ENCODE peak calls at places on chromosomes 5 and 9, in six cellular contexts. Z, I, F, T, C and M are unnamed samples.

GRCh38 chr5:82728931-82729717 is 348.1 kb downstream of the TMEM167A start:
- DNase-seq in F (no peak), T (no peak), I (no peak), C (peak; percentile 13), Z (no peak), M (no peak)

GRCh38 chr5:15594922-15595568 is 95.1 kb downstream of the FBXL7 start:
- DNase-seq in T (no peak), F (no peak), I (no peak), C (no peak), Z (no peak), M (no peak)

GRCh38 chr5:7422262-7422661 is 26.3 kb downstream of the ADCY2 start:
- DNase-seq in I (no peak), C (no peak), Z (no peak), F (peak; percentile 69), T (no peak), M (no peak)

GRCh38 chr5:77993141-77993540 is 217.0 kb upstream of the TBCA start:
- DNase-seq in I (no peak), F (no peak), C (no peak), T (no peak), Z (no peak), M (no peak)

GRCh38 chr9:124594215-124594614 is 87.0 kb upstream of the NR5A1 start:
- DNase-seq in T (no peak), I (no peak), Z (no peak), C (no peak), F (no peak), M (no peak)

GRCh38 chr9:113562653-113563381 is 99.3 kb downstream of the RGS3 start:
- DNase-seq in C (no peak), F (no peak), Z (no peak), T (no peak), I (no peak), M (no peak)

GRCh38 chr9:27491164-27491563 is 32.9 kb upstream of the IFNK start:
- DNase-seq in I (no peak), C (no peak), Z (no peak), T (no peak), F (peak; percentile 20), M (no peak)

GRCh38 chr9:135087489-135087791 is at the start of gene OLFM1:
- DNase-seq in Z (peak; percentile 68), T (peak; percentile 32), I (peak; percentile 26), F (peak; percentile 79), C (peak; percentile 75), M (peak; percentile 48)

GRCh38 chr9:13791816-13792215 is 512.3 kb upstream of the MPDZ start:
- DNase-seq in Z (peak; percentile 59), I (no peak), C (peak; percentile 23), T (no peak), F (no peak), M (no peak)

GRCh38 chr5:59098743-59099142 is 515.9 kb downstream of the RAB3C start:
- DNase-seq in Z (no peak), C (no peak), T (no peak), I (no peak), F (no peak), M (no peak)

GRCh38 chr9:3385871-3386270 is 139.9 kb downstream of the RFX3 start:
- DNase-seq in C (no peak), T (peak; percentile 39), Z (no peak), I (no peak), F (no peak), M (no peak)

GRCh38 chr5:89293849-89294248 is 410.9 kb upstream of the MEF2C start:
- DNase-seq in T (no peak), C (no peak), Z (no peak), I (no peak), F (no peak), M (no peak)

GRCh38 chr5:159175547-159175946 is 33.8 kb downstream of the RNF145 start:
- DNase-seq in F (peak; percentile 26), Z (no peak), I (no peak), T (no peak), C (no peak), M (no peak)

GRCh38 chr5:134462761-134463160 is 51.1 kb upstream of the CDKN2AIPNL start:
- DNase-seq in T (no peak), I (no peak), Z (no peak), F (no peak), C (no peak), M (no peak)

GRCh38 chr9:89606567-89607311 is 1.9 kb downstream of the GADD45G start:
- DNase-seq in T (peak; percentile 22), F (peak; percentile 48), I (peak; percentile 65), Z (peak; percentile 70), C (peak; percentile 64), M (peak; percentile 55)